ENCODE peak calls at places on chromosomes 16 and 17, in four cellular contexts. D is body of pancreas, A is breast epithelium, K is gastrocnemius medialis. F is an unnamed sample.

GRCh38 chr17:14299261-14300093 is 1.4 kb upstream of the HS3ST3B1 start:
- DNase-seq in D (peak; percentile 21), A (no peak), K (no peak), F (no peak)

GRCh38 chr17:67270411-67270810 is 25.4 kb upstream of the HELZ start:
- DNase-seq in D (no peak), A (no peak), K (no peak), F (no peak)

GRCh38 chr17:17204041-17204591 is 2.0 kb downstream of the PLD6 start:
- DNase-seq in D (peak; percentile 50), A (peak; percentile 72), K (no peak), F (no peak)

GRCh38 chr17:79922798-79923197 is 83.6 kb upstream of the CBX4 start:
- DNase-seq in D (no peak), A (no peak), K (no peak), F (no peak)

GRCh38 chr16:75288596-75289120 is 37.2 kb upstream of the BCAR1 start:
- DNase-seq in D (no peak), A (no peak), K (no peak), F (no peak)

GRCh38 chr16:84367750-84368320 is 503 bp upstream of the ATP2C2 start:
- DNase-seq in D (peak; percentile 20), A (no peak), K (no peak), F (no peak)

GRCh38 chr17:66240630-66241029 is 11.4 kb upstream of the APOH start:
- DNase-seq in D (no peak), A (no peak), K (no peak), F (no peak)

GRCh38 chr16:87728026-87728425 is 37.8 kb downstream of the KLHDC4 start:
- DNase-seq in D (no peak), A (no peak), K (no peak), F (no peak)

GRCh38 chr17:66704858-66705257 is 130.1 kb upstream of the CACNG5 start:
- DNase-seq in D (no peak), A (no peak), K (no peak), F (no peak)

GRCh38 chr17:72863511-72864175 is 228.8 kb downstream of the SLC39A11 start:
- DNase-seq in D (no peak), A (no peak), K (no peak), F (no peak)

GRCh38 chr17:10316986-10317834 is 55.6 kb downstream of the MYH13 start:
- DNase-seq in D (peak; percentile 14), A (no peak), K (no peak), F (no peak)

GRCh38 chr17:7079581-7080444 is at the start of gene CLEC10A:
- DNase-seq in D (no peak), A (peak; percentile 28), K (peak; percentile 24), F (no peak)

GRCh38 chr16:1772362-1772907 is at the start of gene EME2:
- DNase-seq in D (no peak), A (no peak), K (no peak), F (no peak)
- H3K9me3 ChIP-seq in D (no peaks in the 10 kb centered on the region), A (no peaks in the 10 kb centered on the region), K (no peaks in the 10 kb centered on the region), F (no peaks in the 10 kb centered on the region)

DNA sequence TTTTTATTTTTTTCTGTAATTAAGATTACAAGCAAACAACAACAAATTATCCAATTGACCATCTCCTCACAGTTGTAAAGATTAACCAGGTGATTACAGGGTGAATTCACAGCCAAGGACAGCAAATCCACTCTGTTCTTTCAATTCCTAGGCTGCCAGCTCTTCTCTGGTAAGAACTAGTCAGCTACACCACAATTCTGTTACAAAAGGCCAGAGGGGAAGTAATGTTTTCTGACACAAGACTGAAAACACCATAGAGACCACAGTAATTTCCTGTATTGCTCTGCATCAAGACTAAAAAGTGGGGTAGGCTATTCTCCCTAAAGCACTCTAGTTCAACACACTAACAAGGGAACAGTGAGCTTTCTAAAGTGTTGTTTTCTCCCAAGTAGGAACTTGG is 10.6 kb downstream of the CA10 start:
- DNase-seq in D (no peak), A (no peak), K (no peak), F (no peak)
- H3K9me3 ChIP-seq in D (no peaks in the 10 kb centered on the region), A (no peaks in the 10 kb centered on the region), K (no peaks in the 10 kb centered on the region), F (no peaks in the 10 kb centered on the region)

DNA sequence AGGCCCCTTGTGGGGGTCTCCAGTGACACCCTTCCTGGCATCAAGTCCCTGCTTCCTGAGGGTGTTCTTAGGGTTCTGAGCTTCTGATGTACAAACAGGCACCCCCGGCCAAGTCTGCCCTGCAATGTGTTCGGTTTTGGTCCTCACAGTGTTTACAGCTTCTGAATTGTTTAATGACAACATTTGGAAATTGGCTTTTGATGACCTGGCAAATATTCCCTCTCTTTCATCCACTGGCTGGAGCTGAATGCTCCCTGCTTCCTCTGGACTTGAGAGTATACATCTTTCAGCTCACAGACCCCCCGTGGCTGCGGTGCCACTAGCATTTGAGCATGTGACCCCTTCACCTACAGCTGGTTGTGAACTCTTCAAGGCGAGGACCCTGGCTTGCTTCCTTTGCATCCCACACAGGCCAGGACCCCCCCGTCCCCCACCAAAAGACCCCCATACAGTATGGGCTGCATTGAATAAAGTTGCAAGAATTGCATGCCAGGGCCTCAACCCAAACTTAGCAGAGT is 180.8 kb downstream of the KATNIP start:
- DNase-seq in D (no peak), A (no peak), K (no peak), F (no peak)
- H3K9me3 ChIP-seq in D (no peaks in the 10 kb centered on the region), A (no peaks in the 10 kb centered on the region), K (no peaks in the 10 kb centered on the region), F (no peaks in the 10 kb centered on the region)

DNA sequence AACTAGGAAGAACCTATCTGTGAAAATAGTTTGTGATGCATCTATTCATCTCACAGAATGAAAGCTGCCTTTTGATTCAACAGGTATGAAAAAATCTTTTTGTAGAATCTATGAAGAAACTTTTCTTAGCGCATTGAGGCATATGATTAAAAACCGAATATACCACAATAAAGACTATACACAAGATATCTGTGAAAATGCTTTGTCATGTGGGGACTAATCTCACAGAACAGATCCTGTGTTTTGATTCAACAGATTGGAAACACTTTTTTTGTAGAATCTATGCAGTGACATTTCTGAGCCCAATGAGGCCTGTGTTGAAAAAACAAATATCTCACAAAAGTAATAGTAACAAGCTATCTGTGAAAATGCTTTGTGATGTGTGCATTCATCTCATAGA is 2247.5 kb downstream of the TP53TG3F start:
- DNase-seq in D (no peak), A (no peak), K (no peak), F (no peak)
- H3K9me3 ChIP-seq in D (peaks cover 2% of the 10 kb centered on the region), A (peaks cover 43% of the 10 kb centered on the region), K (no peaks in the 10 kb centered on the region), F (no peaks in the 10 kb centered on the region)

GRCh38 chr17:52604105-52604504 is 445.6 kb upstream of the CA10 start:
- DNase-seq in D (no peak), A (no peak), K (no peak), F (no peak)

GRCh38 chr17:52606590-52606989 is 448.1 kb upstream of the CA10 start:
- DNase-seq in D (no peak), A (no peak), K (no peak), F (no peak)

DNA sequence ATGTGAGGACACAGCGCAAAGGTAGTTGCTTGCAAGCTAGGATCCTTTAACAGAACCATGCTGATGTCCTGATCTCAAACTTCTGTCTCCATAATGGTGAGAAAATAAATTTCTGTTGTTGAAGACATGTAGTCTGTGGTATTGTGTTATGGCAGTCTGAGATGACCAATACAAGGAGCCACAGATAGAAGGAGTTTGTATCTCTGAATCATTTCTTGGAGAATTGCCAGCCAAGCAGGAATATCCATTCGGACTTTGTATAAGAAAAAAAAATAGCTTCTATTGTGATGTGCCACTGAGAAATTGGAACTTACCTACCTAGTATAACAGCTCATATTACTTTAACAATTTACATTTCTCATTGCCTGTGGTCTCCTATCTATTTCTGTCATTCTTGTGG is 447.6 kb upstream of the CA10 start:
- DNase-seq in D (no peak), A (no peak), K (no peak), F (no peak)
- H3K9me3 ChIP-seq in D (no peaks in the 10 kb centered on the region), A (no peaks in the 10 kb centered on the region), K (no peaks in the 10 kb centered on the region), F (no peaks in the 10 kb centered on the region)

DNA sequence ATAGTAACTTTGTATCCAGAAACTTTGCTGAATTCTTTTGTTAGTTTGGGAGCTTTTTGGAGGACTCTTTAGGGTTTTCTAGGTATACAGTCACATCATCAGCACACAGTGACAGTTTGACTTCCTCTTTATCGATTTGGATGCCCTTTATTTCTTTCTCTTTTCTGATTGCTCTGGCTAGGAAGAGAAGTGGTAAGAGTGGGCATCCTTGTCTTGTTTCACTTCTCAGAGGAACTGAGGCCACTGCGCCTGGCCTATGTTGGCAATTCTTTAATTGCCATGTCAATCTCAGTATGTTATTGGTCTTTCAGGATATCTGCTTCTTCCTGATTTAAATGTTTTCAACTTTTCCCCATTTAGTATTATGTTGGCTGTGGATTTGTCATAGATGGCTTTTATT is 24.6 kb downstream of the ATF7IP2 start:
- DNase-seq in D (no peak), A (no peak), K (no peak), F (no peak)
- H3K9me3 ChIP-seq in D (no peaks in the 10 kb centered on the region), A (peaks cover 69% of the 10 kb centered on the region), K (peaks cover 11% of the 10 kb centered on the region), F (peaks cover 34% of the 10 kb centered on the region)

GRCh38 chr17:70297397-70297796 is 128.1 kb downstream of the KCNJ2 start:
- DNase-seq in D (no peak), A (no peak), K (no peak), F (no peak)
- H3K9me3 ChIP-seq in D (no peaks in the 10 kb centered on the region), A (no peaks in the 10 kb centered on the region), K (no peaks in the 10 kb centered on the region), F (no peaks in the 10 kb centered on the region)

DNA sequence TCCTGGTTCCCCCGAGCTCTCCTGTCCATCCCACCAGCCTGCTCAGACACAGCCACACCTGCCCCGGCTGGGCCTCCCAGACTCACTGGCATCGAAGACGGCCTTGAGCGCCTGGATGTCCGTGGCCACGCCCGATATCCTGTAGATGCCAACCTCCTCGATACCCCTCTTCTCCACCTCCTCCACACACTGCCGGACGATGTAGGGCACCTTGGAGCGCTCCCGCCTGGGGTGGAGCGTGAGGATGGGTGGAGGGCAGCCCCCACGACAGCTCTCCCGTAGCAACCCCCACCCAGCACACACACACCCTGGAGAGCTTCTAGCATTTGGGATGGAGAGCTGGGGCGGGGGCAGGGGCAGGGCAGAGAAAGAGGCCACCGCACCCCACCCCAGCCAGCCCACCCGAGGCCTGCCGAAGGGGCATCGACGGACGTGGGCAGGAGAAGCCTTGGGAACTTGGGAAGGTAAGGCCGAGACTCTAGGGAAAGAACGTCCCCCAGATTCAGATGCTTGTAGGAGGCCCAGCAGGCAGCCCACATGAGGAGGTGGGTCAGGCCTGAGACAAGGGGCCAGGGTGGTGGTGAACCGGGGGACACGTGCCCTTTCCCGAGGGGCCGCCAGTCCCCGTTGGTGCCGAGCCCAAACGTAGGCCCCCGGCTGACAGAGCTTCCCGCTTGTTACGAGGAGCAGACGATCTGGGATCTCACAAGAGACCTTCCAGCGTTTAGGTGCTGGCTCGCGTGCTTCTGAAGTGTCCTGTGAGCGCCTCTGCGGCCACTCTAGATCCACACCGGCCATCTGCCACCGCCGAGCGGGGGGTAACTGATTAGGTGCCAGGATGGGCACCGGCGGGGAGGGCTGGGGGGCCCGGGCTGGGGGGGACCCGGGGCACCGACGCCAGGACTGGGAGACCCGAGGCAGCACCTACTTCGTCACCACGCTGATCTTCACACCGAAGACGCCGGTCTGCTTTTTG is 15.1 kb downstream of the TIMM22 start:
- DNase-seq in D (no peak), A (no peak), K (no peak), F (no peak)
- H3K9me3 ChIP-seq in D (no peaks in the 10 kb centered on the region), A (no peaks in the 10 kb centered on the region), K (no peaks in the 10 kb centered on the region), F (no peaks in the 10 kb centered on the region)

GRCh38 chr16:19809121-19809635 is 75.5 kb downstream of the GPRC5B start:
- DNase-seq in D (peak; percentile 51), A (no peak), K (peak; percentile 83), F (no peak)

GRCh38 chr16:19809693-19810092 is 75.0 kb downstream of the GPRC5B start:
- DNase-seq in D (no peak), A (no peak), K (peak; percentile 63), F (no peak)

GRCh38 chr16:19815418-19815817 is 69.2 kb downstream of the GPRC5B start:
- DNase-seq in D (no peak), A (no peak), K (no peak), F (no peak)

GRCh38 chr16:19810817-19811731 is 73.6 kb downstream of the GPRC5B start:
- DNase-seq in D (no peak), A (no peak), K (no peak), F (no peak)

GRCh38 chr16:19812986-19813385 is 71.7 kb downstream of the GPRC5B start:
- DNase-seq in D (no peak), A (no peak), K (no peak), F (no peak)
- H3K9me3 ChIP-seq in D (no peaks in the 10 kb centered on the region), A (peaks cover 9% of the 10 kb centered on the region), K (no peaks in the 10 kb centered on the region), F (no peaks in the 10 kb centered on the region)

GRCh38 chr16:3317315-3317999 is 12.2 kb downstream of the ZNF75A start:
- DNase-seq in D (no peak), A (no peak), K (no peak), F (no peak)
- H3K9me3 ChIP-seq in D (peaks cover 17% of the 10 kb centered on the region), A (peaks cover 100% of the 10 kb centered on the region), K (peaks cover 78% of the 10 kb centered on the region), F (peaks cover 7% of the 10 kb centered on the region)